ENCODE peak calls at places on chromosomes 2 and 18, in four cellular contexts. D, F, Z and H are unnamed samples.
A peak's percentile ranks its signal among the peaks of the same experiment; 100 is the strongest.

GRCh38 chr2:239396881-239397681 is 3.7 kb downstream of the HDAC4 start:
- DNase-seq in D (peak; percentile 34), F (no peak), Z (no peak), H (no peak)

GRCh38 chr18:23617412-23618009 is 31.2 kb upstream of the NPC1 start:
- DNase-seq in D (no peak), F (no peak), Z (no peak), H (no peak)

GRCh38 chr2:217314021-217314460 is 454.2 kb upstream of the TNP1 start:
- DNase-seq in D (no peak), F (no peak), Z (no peak), H (no peak)

GRCh38 chr2:24840962-24841945 is 48.0 kb downstream of the CENPO start:
- DNase-seq in D (no peak), F (no peak), Z (no peak), H (no peak)

GRCh38 chr2:160384791-160385190 is 108.8 kb downstream of the RBMS1 start:
- DNase-seq in D (no peak), F (no peak), Z (no peak), H (no peak)

GRCh38 chr2:224017976-224018375 is 21.1 kb downstream of the SERPINE2 start:
- DNase-seq in D (no peak), F (no peak), Z (no peak), H (no peak)

GRCh38 chr2:149375801-149376349 is 45.5 kb downstream of the LYPD6 start:
- DNase-seq in D (no peak), F (no peak), Z (no peak), H (no peak)

GRCh38 chr2:135121016-135121657 is 69.0 kb downstream of the RAB3GAP1 start:
- DNase-seq in D (no peak), F (no peak), Z (no peak), H (no peak)

GRCh38 chr2:230877737-230878598 is 13.2 kb downstream of the ITM2C start:
- DNase-seq in D (peak; percentile 31), F (no peak), Z (no peak), H (no peak)

GRCh38 chr2:45182667-45183620 is 173.7 kb upstream of the SIX2 start:
- DNase-seq in D (no peak), F (no peak), Z (no peak), H (no peak)

DNA sequence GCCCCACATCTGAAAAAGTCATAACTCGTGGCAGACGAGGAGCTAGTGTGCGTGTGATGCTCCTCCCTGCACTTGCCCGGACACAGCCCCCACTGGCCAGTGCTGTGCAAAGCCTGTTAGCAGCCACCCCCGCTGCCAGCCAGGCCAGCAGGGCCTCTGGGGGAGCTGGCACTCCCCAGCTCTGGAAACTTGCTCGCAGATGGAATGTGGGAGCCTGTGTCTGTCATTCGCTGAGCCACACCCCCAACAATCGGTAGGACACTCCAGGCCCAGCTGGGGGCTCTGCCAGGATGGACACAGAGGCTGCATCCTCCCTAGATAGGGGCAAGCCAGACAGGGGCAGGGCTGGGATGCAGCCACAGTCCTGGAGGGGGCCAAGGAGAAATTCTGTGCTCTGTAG is 62.4 kb upstream of the ATG16L1 start:
- DNase-seq in D (no peak), F (no peak), Z (no peak), H (no peak)
- TF ChIP-seq POLR2A in D (no peak), F (no peak), Z (no peak), H (no peak)

GRCh38 chr2:75608684-75609333 is 37.8 kb upstream of the MRPL19 start:
- DNase-seq in D (peak; percentile 38), F (peak; percentile 58), Z (peak; percentile 24), H (peak; percentile 39)
- TF ChIP-seq POLR2A in D (no peak), F (no peak), Z (no peak), H (no peak)

DNA sequence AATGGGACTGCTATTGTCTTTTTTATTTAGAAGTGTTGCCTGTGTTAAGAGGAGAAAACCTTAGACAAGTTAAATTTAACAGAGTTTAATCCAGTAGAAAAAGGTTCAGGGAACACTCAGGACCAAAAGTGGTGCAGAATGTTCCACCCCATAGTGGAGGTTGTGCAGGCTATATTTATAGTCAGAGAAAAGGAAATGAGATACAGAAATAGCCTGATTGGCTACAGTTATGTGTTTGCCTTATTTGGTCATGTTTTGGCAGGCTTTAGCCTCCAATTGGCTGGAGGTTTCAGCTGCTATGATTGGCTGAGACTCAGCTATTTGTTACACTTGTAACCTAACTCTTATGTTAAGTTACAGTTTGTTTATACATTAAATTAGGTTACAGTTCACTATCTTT is 4.1 kb downstream of the STAMBP start:
- DNase-seq in D (no peak), F (no peak), Z (no peak), H (no peak)
- TF ChIP-seq POLR2A in D (peak; percentile 42), F (peak; percentile 73), Z (no peak), H (no peak)

DNA sequence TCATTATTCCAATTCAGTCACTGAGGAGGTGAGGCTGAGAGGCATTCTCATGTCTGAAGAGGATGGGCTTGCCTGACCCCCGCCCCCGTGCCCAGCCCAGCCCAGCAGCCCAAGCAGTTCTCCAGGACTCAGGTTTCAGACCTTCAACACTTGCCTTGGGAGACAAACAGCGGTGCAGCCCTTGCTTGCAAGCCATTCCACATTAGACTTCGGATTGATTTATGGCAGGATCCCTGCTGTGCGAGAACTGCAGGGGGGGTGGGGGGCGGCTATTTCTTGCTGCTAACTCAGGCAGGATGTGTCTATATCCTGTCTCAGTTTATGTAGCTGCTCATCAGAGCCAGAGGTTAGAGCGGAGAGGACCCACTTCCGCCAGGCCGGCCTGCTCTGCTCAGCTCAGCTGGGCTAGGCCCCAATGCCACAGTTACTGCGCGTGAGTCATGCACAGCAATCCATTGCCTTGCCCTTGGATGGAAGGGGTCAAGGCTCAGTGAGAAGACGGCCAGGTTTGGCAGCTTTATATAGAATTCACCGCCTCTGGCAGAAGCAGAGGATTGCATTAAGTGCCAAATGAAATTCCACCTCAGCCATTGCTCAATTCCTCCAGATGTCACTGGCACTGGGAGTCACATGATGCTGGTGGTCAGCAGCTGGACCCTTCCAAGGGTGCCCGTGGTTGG is 1.8 kb downstream of the GYPC start:
- DNase-seq in D (peak; percentile 77), F (peak; percentile 62), Z (peak; percentile 63), H (peak; percentile 94)
- TF ChIP-seq POLR2A in D (peak; percentile 32), F (peak; percentile 61), Z (no peak), H (no peak)